ENCODE peak calls at places on chromosomes 6 and 20, in seven cellular contexts. U is mesenchymal stem cell, F is neuronal stem cell, D is IMR-90, I is mesendoderm, B is H9, H is H1. X is an unnamed sample.

GRCh38 chr6:89887452-89888137 is 6.7 kb upstream of the GJA10 start:
- DNase-seq in U (no peak), F (no peak), D (no peak), I (peak), B (peak), H (peak), X (no peak)

GRCh38 chr6:33935439-33936080 is 131.8 kb upstream of the MLN start:
- DNase-seq in U (no peak), F (no peak), D (no peak), I (peak), B (peak), H (no peak), X (no peak)

GRCh38 chr20:667351-668034 is 8.1 kb downstream of the SCRT2 start:
- DNase-seq in U (peak), F (no peak), D (peak), I (peak), B (peak), H (peak), X (peak)

GRCh38 chr6:106122306-106122940 is 36.3 kb downstream of the PRDM1 start:
- DNase-seq in U (no peak), F (no peak), D (no peak), I (no peak), B (no peak), H (no peak), X (peak)

GRCh38 chr6:106510090-106510970 is 119.0 kb downstream of the RTN4IP1 start:
- DNase-seq in U (peak), F (peak), D (no peak), I (peak), B (peak), H (peak), X (peak)

GRCh38 chr20:63316502-63316921 is 23.5 kb downstream of the COL20A1 start:
- DNase-seq in U (no peak), F (no peak), D (no peak), I (no peak), B (no peak), H (no peak), X (no peak)

GRCh38 chr6:148952147-148953041 is 205.6 kb downstream of the UST start:
- DNase-seq in U (no peak), F (no peak), D (peak), I (no peak), B (no peak), H (no peak), X (no peak)

GRCh38 chr20:535958-536357 is 7.6 kb downstream of the CSNK2A1 start:
- DNase-seq in U (no peak), F (no peak), D (no peak), I (no peak), B (no peak), H (no peak), X (no peak)

GRCh38 chr6:112457891-112458290 is 110.8 kb downstream of the RFPL4B start:
- DNase-seq in U (no peak), F (no peak), D (no peak), I (no peak), B (no peak), H (no peak), X (no peak)

GRCh38 chr6:4561078-4561435 is 215.1 kb upstream of the CDYL start:
- DNase-seq in U (no peak), F (no peak), D (no peak), I (no peak), B (no peak), H (no peak), X (no peak)

GRCh38 chr6:15481892-15482291 is 180.9 kb downstream of the DTNBP1 start:
- DNase-seq in U (no peak), F (no peak), D (no peak), I (peak), B (no peak), H (no peak), X (no peak)

GRCh38 chr6:149211046-149211571 is 106.4 kb upstream of the TAB2 start:
- DNase-seq in U (peak), F (no peak), D (peak), I (no peak), B (no peak), H (no peak), X (no peak)

GRCh38 chr6:168332020-168332419 is 12.4 kb upstream of the DACT2 start:
- DNase-seq in U (no peak), F (no peak), D (no peak), I (peak), B (peak), H (no peak), X (peak)

GRCh38 chr20:37007898-37008649 is 56.6 kb upstream of the SAMHD1 start:
- DNase-seq in U (peak), F (no peak), D (peak), I (peak), B (no peak), H (no peak), X (no peak)

GRCh38 chr6:30684386-30685156 is 1.9 kb downstream of the PPP1R18 start:
- DNase-seq in U (peak), F (no peak), D (peak), I (peak), B (no peak), H (no peak), X (no peak)

GRCh38 chr6:129732542-129732941 is 22.6 kb upstream of the ARHGAP18 start:
- DNase-seq in U (no peak), F (no peak), D (no peak), I (no peak), B (no peak), H (no peak), X (no peak)

GRCh38 chr6:167119680-167120556 is 3.0 kb upstream of the CCR6 start:
- DNase-seq in U (no peak), F (no peak), D (no peak), I (no peak), B (no peak), H (no peak), X (no peak)

GRCh38 chr20:29443819-29444218 is 1813.6 kb upstream of the DEFB115 start:
- DNase-seq in U (no peak), F (no peak), D (no peak), I (no peak), B (no peak), H (no peak), X (no peak)

GRCh38 chr6:154567695-154568220 is 57.3 kb upstream of the CNKSR3 start:
- DNase-seq in U (no peak), F (no peak), D (no peak), I (no peak), B (no peak), H (no peak), X (no peak)

GRCh38 chr6:166477647-166478365 is 95.1 kb upstream of the MPC1 start:
- DNase-seq in U (no peak), F (no peak), D (no peak), I (no peak), B (no peak), H (no peak), X (no peak)

GRCh38 chr20:32206383-32207210 is 946 bp downstream of the PLAGL2 start:
- DNase-seq in U (no peak), F (no peak), D (no peak), I (no peak), B (no peak), H (no peak), X (no peak)

GRCh38 chr6:83539678-83540077 is 27.3 kb downstream of the PRSS35 start:
- DNase-seq in U (no peak), F (no peak), D (no peak), I (no peak), B (no peak), H (no peak), X (no peak)

GRCh38 chr20:59018817-59019216 is 412 bp upstream of the TUBB1 start:
- DNase-seq in U (no peak), F (no peak), D (no peak), I (no peak), B (no peak), H (peak), X (no peak)

GRCh38 chr6:169857343-169858292 is 106.2 kb downstream of the ERMARD start:
- DNase-seq in U (no peak), F (no peak), D (no peak), I (no peak), B (no peak), H (no peak), X (no peak)

GRCh38 chr20:61736001-61736635 is 329.6 kb downstream of the TAF4 start:
- DNase-seq in U (no peak), F (no peak), D (no peak), I (no peak), B (no peak), H (no peak), X (no peak)

GRCh38 chr6:38509713-38510112 is 130.0 kb downstream of the BTBD9 start:
- DNase-seq in U (peak), F (no peak), D (peak), I (peak), B (no peak), H (no peak), X (peak)

GRCh38 chr20:9051508-9051907 is 17.4 kb upstream of the PLCB4 start:
- DNase-seq in U (peak), F (no peak), D (peak), I (peak), B (no peak), H (no peak), X (peak)

GRCh38 chr6:69865126-69865525 is 1.2 kb upstream of the COL19A1 start:
- DNase-seq in U (peak), F (no peak), D (peak), I (no peak), B (no peak), H (no peak), X (no peak)

GRCh38 chr6:135129139-135129867 is 51.8 kb upstream of the MYB start:
- DNase-seq in U (no peak), F (no peak), D (no peak), I (no peak), B (no peak), H (no peak), X (no peak)

GRCh38 chr6:170440437-170440836 is 112.7 kb downstream of the PSMB1 start:
- DNase-seq in U (no peak), F (no peak), D (no peak), I (no peak), B (peak), H (no peak), X (no peak)

GRCh38 chr20:12316794-12317193 is 399.1 kb downstream of the BTBD3 start:
- DNase-seq in U (no peak), F (no peak), D (no peak), I (peak), B (no peak), H (no peak), X (no peak)

GRCh38 chr20:7375905-7376304 is 564.4 kb downstream of the HAO1 start:
- DNase-seq in U (peak), F (no peak), D (peak), I (peak), B (no peak), H (no peak), X (peak)

GRCh38 chr6:71349395-71349794 is 60.8 kb downstream of the OGFRL1 start:
- DNase-seq in U (peak), F (peak), D (peak), I (peak), B (no peak), H (no peak), X (no peak)

DNA sequence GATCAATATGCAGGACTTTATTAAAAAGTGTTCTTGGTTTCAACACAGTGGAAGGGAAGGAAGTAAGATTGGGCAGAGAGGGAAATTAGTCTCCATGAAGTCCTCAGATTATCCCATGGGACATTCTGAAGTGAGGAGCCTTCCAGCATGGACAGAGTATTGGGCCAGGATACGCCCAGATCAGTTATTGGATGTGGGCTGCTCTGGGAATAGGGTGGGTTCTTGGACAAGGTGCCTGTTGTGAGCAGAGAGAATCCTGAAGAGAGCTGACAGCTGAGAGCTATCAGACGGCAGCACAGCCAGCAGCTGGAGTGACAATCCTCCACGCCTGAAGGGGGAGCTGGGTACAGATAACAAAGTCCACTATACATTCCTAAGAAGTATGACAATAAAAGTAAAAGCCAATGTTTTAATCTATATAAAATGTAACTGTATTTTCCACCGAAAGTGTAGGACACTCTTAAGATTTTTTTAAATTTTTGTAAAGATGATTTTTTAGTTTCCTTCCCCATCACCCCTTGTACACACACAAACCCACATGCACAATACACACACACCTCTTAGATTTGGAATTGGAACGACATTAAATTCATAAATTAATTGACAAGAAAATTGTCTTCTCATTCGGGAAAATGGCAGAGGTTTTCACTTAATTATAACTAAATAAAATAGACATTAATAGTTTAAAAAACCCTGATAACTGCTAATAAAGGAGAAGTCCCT is 107.8 kb downstream of the FBXO5 start:
- DNase-seq in U (no peak), F (no peak), D (no peak), I (no peak), B (no peak), H (no peak), X (no peak)
- H2BK5ac ChIP-seq in U (no peak), F (no peak), D (no peak), I (no peak), B (no peak), H (no peak), X (no peak)

DNA sequence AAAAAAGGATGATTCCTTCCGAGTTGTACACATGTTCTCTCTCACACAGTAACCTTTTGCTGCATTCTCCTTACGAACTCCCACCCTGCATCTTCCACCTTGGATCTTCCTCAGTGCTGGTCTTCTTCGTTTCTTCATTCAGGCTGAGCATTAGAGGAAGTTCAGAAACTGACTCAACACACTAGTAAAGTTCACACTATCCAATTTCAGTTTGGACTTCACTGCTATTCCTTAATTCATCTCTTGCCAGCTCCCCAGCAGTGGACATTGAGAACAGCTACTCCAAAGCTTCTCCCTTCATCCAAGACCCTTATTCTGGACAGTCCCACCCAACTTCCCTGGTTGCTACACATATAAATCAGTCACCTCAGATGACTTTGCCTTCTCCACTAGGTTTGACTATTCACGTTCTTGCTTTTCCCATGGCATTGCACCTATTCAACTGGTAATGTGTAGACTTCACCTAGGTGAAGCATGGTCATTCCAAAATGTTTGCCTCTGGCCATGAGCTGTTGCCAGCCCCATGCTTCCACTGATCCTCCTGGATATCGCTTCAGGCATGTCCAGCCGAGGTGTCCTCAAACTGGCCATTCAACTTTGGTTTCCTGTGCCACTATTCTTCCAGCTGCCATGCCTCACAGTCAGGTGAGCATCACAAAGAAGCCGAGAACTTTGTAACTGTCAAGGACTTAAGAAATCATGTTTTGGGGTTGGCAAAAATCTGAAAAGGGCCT is 103.9 kb upstream of the EMILIN3 start:
- DNase-seq in U (no peak), F (no peak), D (no peak), I (no peak), B (no peak), H (no peak), X (peak)
- H2BK5ac ChIP-seq in U (no peak), F (no peak), D (no peak), I (no peak), B (no peak), H (no peak), X (no peak)

GRCh38 chr6:23547851-23548250 is 578.2 kb upstream of the NRSN1 start:
- DNase-seq in U (peak), F (no peak), D (no peak), I (peak), B (peak), H (no peak), X (peak)
- H2BK5ac ChIP-seq in U (no peak), F (no peak), D (no peak), I (no peak), B (no peak), H (no peak), X (no peak)

DNA sequence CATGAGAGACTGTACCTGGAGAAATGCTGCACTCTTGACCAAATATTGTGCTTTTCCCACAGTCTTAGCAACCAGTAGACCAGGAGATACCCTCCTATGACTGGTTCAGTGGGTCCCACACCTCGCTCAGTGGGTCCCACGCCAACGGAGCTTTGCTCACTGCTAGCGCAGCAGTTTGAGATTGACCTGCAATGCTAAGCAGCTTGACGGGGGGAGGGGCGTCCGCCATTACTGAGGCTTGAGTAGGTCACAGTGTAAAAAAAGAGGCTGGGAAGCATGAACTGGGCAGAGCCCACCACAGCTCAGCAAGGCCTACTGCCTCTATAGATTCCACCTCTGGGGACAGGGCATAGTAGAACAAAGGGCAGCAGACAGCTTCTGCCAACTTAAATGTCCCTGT is 49.0 kb upstream of the HIVEP2 start:
- DNase-seq in U (no peak), F (no peak), D (no peak), I (no peak), B (no peak), H (no peak), X (no peak)
- H2BK5ac ChIP-seq in U (no peak), F (no peak), D (no peak), I (no peak), B (no peak), H (no peak), X (no peak)

GRCh38 chr20:4866429-4866828 is 134.9 kb downstream of the SLC23A2 start:
- DNase-seq in U (no peak), F (no peak), D (no peak), I (no peak), B (no peak), H (no peak), X (no peak)
- H2BK5ac ChIP-seq in U (no peak), F (no peak), D (no peak), I (no peak), B (no peak), H (no peak), X (no peak)

X was measured in trophoblast cell.